ENCODE peak calls at places on chromosomes 3 and 15, in seven cellular contexts. One of them, this sample, is unnamed.

GRCh38 chr3:115386347-115386746 is 237.0 kb upstream of the GAP43 start:
- DNase-seq in NCI-H345: no peak
- DNase-seq in RWPE1: no peak
- DNase-seq in NCI-H460: no peak
- DNase-seq in cardiac muscle cell: no peak
- DNase-seq in activated T-cell treated with anti-CD3 and anti-CD28 coated beads for 1 hour: no peak
- DNase-seq in NCI-H524 treated with DMSO at 0.1 percent for 48 hours: no peak
- DNase-seq in this sample: no peak

GRCh38 chr3:45491344-45491743 is 103.0 kb downstream of the LARS2 start:
- DNase-seq in NCI-H460: no peak
- DNase-seq in NCI-H345: no peak
- DNase-seq in RWPE1: peak; percentile 29
- DNase-seq in cardiac muscle cell: no peak
- DNase-seq in activated T-cell treated with anti-CD3 and anti-CD28 coated beads for 1 hour: no peak
- DNase-seq in NCI-H524 treated with DMSO at 0.1 percent for 48 hours: no peak
- DNase-seq in this sample: no peak

GRCh38 chr15:34436126-34436955 is 1.3 kb downstream of the GOLGA8A start:
- DNase-seq in activated T-cell treated with anti-CD3 and anti-CD28 coated beads for 1 hour: no peak
- DNase-seq in RWPE1: no peak
- DNase-seq in NCI-H460: no peak
- DNase-seq in cardiac muscle cell: peak; percentile 12
- DNase-seq in NCI-H524 treated with DMSO at 0.1 percent for 48 hours: no peak
- DNase-seq in NCI-H345: no peak
- DNase-seq in this sample: no peak

GRCh38 chr3:133944641-133945441 is 49.2 kb upstream of the RAB6B start:
- DNase-seq in NCI-H345: no peak
- DNase-seq in cardiac muscle cell: no peak
- DNase-seq in NCI-H460: no peak
- DNase-seq in activated T-cell treated with anti-CD3 and anti-CD28 coated beads for 1 hour: no peak
- DNase-seq in RWPE1: peak; percentile 86
- DNase-seq in NCI-H524 treated with DMSO at 0.1 percent for 48 hours: no peak
- DNase-seq in this sample: no peak

GRCh38 chr3:13688034-13688433 is 139.1 kb downstream of the FBLN2 start:
- DNase-seq in NCI-H460: no peak
- DNase-seq in activated T-cell treated with anti-CD3 and anti-CD28 coated beads for 1 hour: no peak
- DNase-seq in cardiac muscle cell: no peak
- DNase-seq in NCI-H524 treated with DMSO at 0.1 percent for 48 hours: peak; percentile 20
- DNase-seq in RWPE1: no peak
- DNase-seq in NCI-H345: no peak
- DNase-seq in this sample: no peak

GRCh38 chr3:48820626-48821324 is 26.9 kb downstream of the PRKAR2A start:
- DNase-seq in RWPE1: no peak
- DNase-seq in cardiac muscle cell: peak; percentile 63
- DNase-seq in activated T-cell treated with anti-CD3 and anti-CD28 coated beads for 1 hour: no peak
- DNase-seq in NCI-H460: no peak
- DNase-seq in NCI-H524 treated with DMSO at 0.1 percent for 48 hours: no peak
- DNase-seq in NCI-H345: no peak
- DNase-seq in this sample: no peak

GRCh38 chr3:32542807-32543206 is 27.9 kb downstream of the DYNC1LI1 start:
- DNase-seq in cardiac muscle cell: no peak
- DNase-seq in NCI-H524 treated with DMSO at 0.1 percent for 48 hours: no peak
- DNase-seq in RWPE1: no peak
- DNase-seq in NCI-H345: no peak
- DNase-seq in activated T-cell treated with anti-CD3 and anti-CD28 coated beads for 1 hour: no peak
- DNase-seq in NCI-H460: no peak
- DNase-seq in this sample: no peak

GRCh38 chr3:130093741-130094391 is 12.2 kb downstream of the ALG1L2 start:
- DNase-seq in NCI-H345: no peak
- DNase-seq in NCI-H524 treated with DMSO at 0.1 percent for 48 hours: no peak
- DNase-seq in RWPE1: no peak
- DNase-seq in NCI-H460: no peak
- DNase-seq in activated T-cell treated with anti-CD3 and anti-CD28 coated beads for 1 hour: no peak
- DNase-seq in cardiac muscle cell: no peak
- DNase-seq in this sample: no peak

GRCh38 chr3:119292666-119293065 is 1.5 kb upstream of the ARHGAP31 start:
- DNase-seq in RWPE1: no peak
- DNase-seq in activated T-cell treated with anti-CD3 and anti-CD28 coated beads for 1 hour: peak; percentile 9
- DNase-seq in cardiac muscle cell: no peak
- DNase-seq in NCI-H524 treated with DMSO at 0.1 percent for 48 hours: no peak
- DNase-seq in NCI-H345: no peak
- DNase-seq in NCI-H460: no peak
- DNase-seq in this sample: no peak

GRCh38 chr3:153783106-153783505 is 338.1 kb upstream of the ARHGEF26 start:
- DNase-seq in RWPE1: no peak
- DNase-seq in activated T-cell treated with anti-CD3 and anti-CD28 coated beads for 1 hour: no peak
- DNase-seq in cardiac muscle cell: peak; percentile 58
- DNase-seq in NCI-H345: no peak
- DNase-seq in NCI-H524 treated with DMSO at 0.1 percent for 48 hours: peak; percentile 100
- DNase-seq in NCI-H460: no peak
- DNase-seq in this sample: no peak

GRCh38 chr15:87633471-87633870 is 623.1 kb downstream of the NTRK3 start:
- DNase-seq in NCI-H524 treated with DMSO at 0.1 percent for 48 hours: no peak
- DNase-seq in NCI-H460: no peak
- DNase-seq in cardiac muscle cell: no peak
- DNase-seq in RWPE1: no peak
- DNase-seq in activated T-cell treated with anti-CD3 and anti-CD28 coated beads for 1 hour: no peak
- DNase-seq in NCI-H345: no peak
- DNase-seq in this sample: no peak

GRCh38 chr3:100245932-100246331 is 14.9 kb upstream of the TBC1D23 start:
- DNase-seq in NCI-H524 treated with DMSO at 0.1 percent for 48 hours: no peak
- DNase-seq in RWPE1: no peak
- DNase-seq in NCI-H345: no peak
- DNase-seq in activated T-cell treated with anti-CD3 and anti-CD28 coated beads for 1 hour: no peak
- DNase-seq in NCI-H460: no peak
- DNase-seq in cardiac muscle cell: no peak
- DNase-seq in this sample: no peak

GRCh38 chr3:182980204-182981037 is at the start of gene DCUN1D1:
- DNase-seq in RWPE1: peak; percentile 90
- DNase-seq in NCI-H524 treated with DMSO at 0.1 percent for 48 hours: no peak
- DNase-seq in cardiac muscle cell: peak; percentile 94
- DNase-seq in NCI-H345: peak; percentile 87
- DNase-seq in activated T-cell treated with anti-CD3 and anti-CD28 coated beads for 1 hour: peak; percentile 81
- DNase-seq in NCI-H460: peak; percentile 81
- DNase-seq in this sample: peak; percentile 86

GRCh38 chr15:71066983-71067382 is 48.3 kb upstream of the THSD4 start:
- DNase-seq in RWPE1: no peak
- DNase-seq in activated T-cell treated with anti-CD3 and anti-CD28 coated beads for 1 hour: no peak
- DNase-seq in NCI-H524 treated with DMSO at 0.1 percent for 48 hours: no peak
- DNase-seq in cardiac muscle cell: no peak
- DNase-seq in NCI-H460: no peak
- DNase-seq in NCI-H345: no peak
- DNase-seq in this sample: no peak

GRCh38 chr3:14125193-14126016 is 553 bp downstream of the TMEM43 start:
- DNase-seq in RWPE1: peak; percentile 82
- DNase-seq in activated T-cell treated with anti-CD3 and anti-CD28 coated beads for 1 hour: peak; percentile 45
- DNase-seq in NCI-H345: peak; percentile 27
- DNase-seq in NCI-H524 treated with DMSO at 0.1 percent for 48 hours: no peak
- DNase-seq in cardiac muscle cell: peak; percentile 88
- DNase-seq in NCI-H460: peak; percentile 47
- DNase-seq in this sample: no peak

GRCh38 chr15:88590771-88591170 is 30.4 kb upstream of the AEN start:
- DNase-seq in NCI-H524 treated with DMSO at 0.1 percent for 48 hours: no peak
- DNase-seq in NCI-H345: no peak
- DNase-seq in cardiac muscle cell: no peak
- DNase-seq in RWPE1: no peak
- DNase-seq in NCI-H460: no peak
- DNase-seq in activated T-cell treated with anti-CD3 and anti-CD28 coated beads for 1 hour: no peak
- DNase-seq in this sample: no peak

GRCh38 chr3:35944915-35945710 is 305.8 kb downstream of the ARPP21 start:
- DNase-seq in NCI-H524 treated with DMSO at 0.1 percent for 48 hours: no peak
- DNase-seq in RWPE1: peak; percentile 3
- DNase-seq in cardiac muscle cell: no peak
- DNase-seq in NCI-H345: no peak
- DNase-seq in NCI-H460: no peak
- DNase-seq in activated T-cell treated with anti-CD3 and anti-CD28 coated beads for 1 hour: no peak
- DNase-seq in this sample: no peak

GRCh38 chr3:62183087-62183486 is 190.3 kb downstream of the FEZF2 start:
- DNase-seq in RWPE1: no peak
- DNase-seq in NCI-H524 treated with DMSO at 0.1 percent for 48 hours: no peak
- DNase-seq in NCI-H345: no peak
- DNase-seq in cardiac muscle cell: no peak
- DNase-seq in activated T-cell treated with anti-CD3 and anti-CD28 coated beads for 1 hour: no peak
- DNase-seq in NCI-H460: no peak
- DNase-seq in this sample: no peak

GRCh38 chr15:78341057-78341763 is 1.1 kb downstream of the CRABP1 start:
- DNase-seq in activated T-cell treated with anti-CD3 and anti-CD28 coated beads for 1 hour: no peak
- DNase-seq in NCI-H524 treated with DMSO at 0.1 percent for 48 hours: no peak
- DNase-seq in NCI-H460: no peak
- DNase-seq in NCI-H345: no peak
- DNase-seq in cardiac muscle cell: peak; percentile 43
- DNase-seq in RWPE1: no peak
- DNase-seq in this sample: no peak

GRCh38 chr3:18064586-18064985 is 322.2 kb upstream of the TBC1D5 start:
- DNase-seq in NCI-H345: no peak
- DNase-seq in cardiac muscle cell: no peak
- DNase-seq in activated T-cell treated with anti-CD3 and anti-CD28 coated beads for 1 hour: no peak
- DNase-seq in RWPE1: no peak
- DNase-seq in NCI-H460: no peak
- DNase-seq in NCI-H524 treated with DMSO at 0.1 percent for 48 hours: no peak
- DNase-seq in this sample: no peak

GRCh38 chr3:152474585-152474984 is 205.9 kb downstream of the MBNL1 start:
- DNase-seq in cardiac muscle cell: peak; percentile 36
- DNase-seq in activated T-cell treated with anti-CD3 and anti-CD28 coated beads for 1 hour: no peak
- DNase-seq in NCI-H524 treated with DMSO at 0.1 percent for 48 hours: no peak
- DNase-seq in NCI-H345: no peak
- DNase-seq in NCI-H460: peak; percentile 25
- DNase-seq in RWPE1: peak; percentile 42
- DNase-seq in this sample: no peak

GRCh38 chr3:147418352-147418751 is 9.2 kb downstream of the ZIC1 start:
- DNase-seq in cardiac muscle cell: no peak
- DNase-seq in NCI-H345: no peak
- DNase-seq in RWPE1: no peak
- DNase-seq in NCI-H524 treated with DMSO at 0.1 percent for 48 hours: no peak
- DNase-seq in activated T-cell treated with anti-CD3 and anti-CD28 coated beads for 1 hour: no peak
- DNase-seq in NCI-H460: no peak
- DNase-seq in this sample: no peak

GRCh38 chr3:177464392-177465225 is 267.3 kb upstream of the TBL1XR1 start:
- DNase-seq in NCI-H345: no peak
- DNase-seq in RWPE1: no peak
- DNase-seq in NCI-H524 treated with DMSO at 0.1 percent for 48 hours: no peak
- DNase-seq in activated T-cell treated with anti-CD3 and anti-CD28 coated beads for 1 hour: no peak
- DNase-seq in NCI-H460: no peak
- DNase-seq in cardiac muscle cell: no peak
- DNase-seq in this sample: no peak

GRCh38 chr3:113287111-113287817 is 75.9 kb downstream of the BOC start:
- DNase-seq in NCI-H460: peak; percentile 44
- DNase-seq in NCI-H345: no peak
- DNase-seq in NCI-H524 treated with DMSO at 0.1 percent for 48 hours: no peak
- DNase-seq in cardiac muscle cell: no peak
- DNase-seq in activated T-cell treated with anti-CD3 and anti-CD28 coated beads for 1 hour: no peak
- DNase-seq in RWPE1: peak; percentile 54
- DNase-seq in this sample: no peak